ENCODE peak calls at places on chromosome 6, in seven cellular contexts. T, G, W, O, X, H and E are unnamed samples. For H3K9me2, the result is how much of the 10 kb centered on the place peaks cover.

GRCh38 chr6:8130399-8130798 is 28.1 kb upstream of the EEF1E1 start:
- DNase-seq in H (no peak), W (peak), X (peak), G (no peak), O (no peak), T (no peak), E (no peak)

GRCh38 chr6:137025786-137026730 is 18.7 kb downstream of the IL20RA start:
- DNase-seq in W (peak), X (no peak), G (no peak), H (peak), T (no peak), O (no peak), E (no peak)

GRCh38 chr6:124777834-124778233 is 184.4 kb upstream of the RNF217 start:
- DNase-seq in O (no peak), H (no peak), W (no peak), X (no peak), G (no peak), T (no peak), E (no peak)

GRCh38 chr6:160929831-160930230 is 61.7 kb upstream of the MAP3K4 start:
- DNase-seq in H (no peak), X (no peak), W (no peak), T (no peak), G (no peak), O (no peak), E (no peak)

GRCh38 chr6:83852528-83853177 is 507 bp upstream of the RIPPLY2 start:
- DNase-seq in O (no peak), T (no peak), W (no peak), G (no peak), X (no peak), H (no peak), E (no peak)

GRCh38 chr6:41551086-41551702 is 5.0 kb downstream of the FOXP4 start:
- DNase-seq in W (no peak), T (no peak), O (no peak), H (no peak), X (no peak), G (no peak), E (no peak)

GRCh38 chr6:159973406-159973805 is 4.5 kb downstream of the IGF2R start:
- DNase-seq in T (no peak), G (no peak), H (no peak), W (no peak), X (no peak), O (no peak), E (no peak)

GRCh38 chr6:110233769-110234374 is 53.6 kb downstream of the CDC40 start:
- DNase-seq in T (peak), O (no peak), G (no peak), X (peak), H (no peak), W (no peak), E (no peak)

GRCh38 chr6:152089992-152090391 is 282.5 kb downstream of the ESR1 start:
- DNase-seq in O (no peak), H (peak), W (peak), X (peak), G (no peak), T (no peak), E (no peak)

GRCh38 chr6:163711615-163712568 is 297.4 kb downstream of the QKI start:
- DNase-seq in O (no peak), W (no peak), G (peak), X (peak), H (no peak), T (no peak), E (no peak)

GRCh38 chr6:35016417-35017221 is 124.5 kb downstream of the TCP11 start:
- DNase-seq in H (no peak), X (peak), O (no peak), T (no peak), W (no peak), G (no peak), E (peak)

GRCh38 chr6:127515234-127515793 is 3.8 kb downstream of the MTCL3 start:
- DNase-seq in O (no peak), W (no peak), H (no peak), G (peak), X (peak), T (no peak), E (peak)

GRCh38 chr6:162728177-162728571 is 400 bp downstream of the PACRG start:
- DNase-seq in W (no peak), H (no peak), T (no peak), X (peak), G (peak), O (no peak), E (no peak)

GRCh38 chr6:150756170-150756569 is 109.3 kb upstream of the MTHFD1L start:
- DNase-seq in G (no peak), O (no peak), X (peak), W (peak), T (no peak), H (no peak), E (no peak)

GRCh38 chr6:93727447-93727846 is 308.1 kb upstream of the EPHA7 start:
- DNase-seq in H (peak), X (no peak), G (no peak), W (no peak), O (no peak), T (no peak), E (no peak)

GRCh38 chr6:5905431-5906339 is 101.0 kb downstream of the NRN1 start:
- DNase-seq in X (peak), W (no peak), H (peak), O (no peak), T (no peak), G (no peak), E (peak)

GRCh38 chr6:36245572-36246031 is 24.3 kb upstream of the PNPLA1 start:
- DNase-seq in G (peak), H (no peak), W (no peak), X (no peak), O (no peak), T (no peak), E (peak)

GRCh38 chr6:10404799-10405524 is 9.9 kb downstream of the TFAP2A start:
- DNase-seq in G (peak), X (no peak), T (no peak), O (no peak), H (peak), W (no peak), E (no peak)

GRCh38 chr6:159729598-159729997 is 2.3 kb downstream of the WTAP start:
- DNase-seq in G (peak), W (no peak), X (peak), H (no peak), O (no peak), T (no peak), E (peak)

GRCh38 chr6:151181701-151182367 is 57.9 kb upstream of the AKAP12 start:
- DNase-seq in G (no peak), O (no peak), W (no peak), X (no peak), H (no peak), T (no peak), E (no peak)

GRCh38 chr6:41942045-41942851 is 640 bp upstream of the CCND3 start:
- DNase-seq in G (peak), T (no peak), X (peak), H (no peak), W (peak), O (no peak), E (no peak)

GRCh38 chr6:133062077-133062476 is 179.1 kb upstream of the EYA4 start:
- DNase-seq in G (no peak), O (no peak), H (peak), W (no peak), X (peak), T (no peak), E (no peak)

GRCh38 chr6:12288844-12289654 is 1.1 kb upstream of the EDN1 start:
- DNase-seq in H (peak), W (peak), T (peak), O (peak), X (peak), G (peak), E (peak)
- H2AFZ ChIP-seq in H (peak), W (peak), T (peak), O (peak), X (peak), G (peak), E (peak)

GRCh38 chr6:108115598-108116058 is 41.1 kb upstream of the OSTM1 start:
- DNase-seq in X (peak), H (peak), G (peak), O (peak), W (peak), T (no peak), E (peak)

GRCh38 chr6:108116781-108117426 is 42.4 kb upstream of the OSTM1 start:
- DNase-seq in W (no peak), T (no peak), X (no peak), G (peak), O (no peak), H (no peak), E (no peak)

GRCh38 chr6:108114861-108115597 is 40.5 kb upstream of the OSTM1 start:
- DNase-seq in H (peak), W (no peak), X (peak), G (peak), T (no peak), O (no peak), E (peak)

GRCh38 chr6:108116424-108116780 is 41.9 kb upstream of the OSTM1 start:
- DNase-seq in G (no peak), H (no peak), O (no peak), T (no peak), X (no peak), W (no peak), E (no peak)

GRCh38 chr6:108113557-108114519 is 39.3 kb upstream of the OSTM1 start:
- DNase-seq in X (peak), T (peak), W (peak), O (peak), G (peak), H (peak), E (peak)
- TF ChIP-seq EZH2 in X (no peak), T (no peak), W (no peak), O (no peak), G (peak), H (no peak), E (no peak)

GRCh38 chr6:138869343-138869742 is 73.5 kb downstream of the ECT2L start:
- DNase-seq in G (no peak), X (no peak), W (no peak), H (no peak), O (no peak), T (no peak), E (no peak)
- H3K9me2 ChIP-seq in G (under half), X (under half), W (under half), H (under half), O (under half), T (under half), E (under half)

DNA sequence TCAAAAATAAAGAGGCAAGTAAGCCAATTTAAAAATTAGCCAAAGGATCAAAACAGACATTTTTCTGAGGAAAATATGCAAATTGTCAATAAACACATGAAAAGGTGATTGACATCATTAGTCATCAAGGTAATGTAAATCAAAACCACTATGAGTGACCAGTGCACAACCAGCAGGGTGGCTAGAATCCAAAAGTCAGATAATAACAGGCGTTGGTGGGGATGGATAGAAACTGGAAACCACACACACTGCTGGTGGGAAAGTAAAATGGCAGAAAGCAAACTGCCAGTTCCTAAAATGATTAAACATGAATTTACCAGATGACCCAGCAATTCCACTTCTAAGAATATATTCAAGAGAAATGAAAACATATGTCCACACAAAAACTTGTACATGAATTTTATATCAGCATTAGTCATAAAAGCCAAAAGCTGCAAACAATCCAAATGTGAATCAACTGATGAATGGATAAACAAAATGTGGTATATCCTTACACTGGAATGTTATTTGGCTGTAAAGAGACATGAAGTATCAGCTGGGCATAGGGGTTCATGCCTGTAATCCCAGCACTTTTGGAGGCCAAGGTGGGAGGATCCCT is 74.8 kb upstream of the MBOAT1 start:
- DNase-seq in H (peak), O (no peak), G (no peak), W (no peak), T (no peak), X (peak), E (no peak)
- H2AFZ ChIP-seq in H (no peak), O (no peak), G (no peak), W (no peak), T (no peak), X (no peak), E (no peak)

GRCh38 chr6:29753309-29753644 is 30.0 kb downstream of the HLA-F start:
- DNase-seq in O (no peak), T (no peak), W (no peak), X (no peak), G (no peak), H (no peak), E (no peak)

GRCh38 chr6:29751480-29751879 is 28.2 kb downstream of the HLA-F start:
- DNase-seq in X (no peak), H (no peak), G (no peak), O (no peak), W (no peak), T (no peak), E (no peak)

GRCh38 chr6:29750709-29751108 is 27.5 kb downstream of the HLA-F start:
- DNase-seq in X (no peak), W (no peak), O (no peak), T (no peak), G (no peak), H (no peak), E (no peak)

GRCh38 chr6:29755295-29755871 is 32.1 kb downstream of the HLA-F start:
- DNase-seq in X (no peak), O (no peak), G (peak), T (no peak), H (no peak), W (no peak), E (no peak)

DNA sequence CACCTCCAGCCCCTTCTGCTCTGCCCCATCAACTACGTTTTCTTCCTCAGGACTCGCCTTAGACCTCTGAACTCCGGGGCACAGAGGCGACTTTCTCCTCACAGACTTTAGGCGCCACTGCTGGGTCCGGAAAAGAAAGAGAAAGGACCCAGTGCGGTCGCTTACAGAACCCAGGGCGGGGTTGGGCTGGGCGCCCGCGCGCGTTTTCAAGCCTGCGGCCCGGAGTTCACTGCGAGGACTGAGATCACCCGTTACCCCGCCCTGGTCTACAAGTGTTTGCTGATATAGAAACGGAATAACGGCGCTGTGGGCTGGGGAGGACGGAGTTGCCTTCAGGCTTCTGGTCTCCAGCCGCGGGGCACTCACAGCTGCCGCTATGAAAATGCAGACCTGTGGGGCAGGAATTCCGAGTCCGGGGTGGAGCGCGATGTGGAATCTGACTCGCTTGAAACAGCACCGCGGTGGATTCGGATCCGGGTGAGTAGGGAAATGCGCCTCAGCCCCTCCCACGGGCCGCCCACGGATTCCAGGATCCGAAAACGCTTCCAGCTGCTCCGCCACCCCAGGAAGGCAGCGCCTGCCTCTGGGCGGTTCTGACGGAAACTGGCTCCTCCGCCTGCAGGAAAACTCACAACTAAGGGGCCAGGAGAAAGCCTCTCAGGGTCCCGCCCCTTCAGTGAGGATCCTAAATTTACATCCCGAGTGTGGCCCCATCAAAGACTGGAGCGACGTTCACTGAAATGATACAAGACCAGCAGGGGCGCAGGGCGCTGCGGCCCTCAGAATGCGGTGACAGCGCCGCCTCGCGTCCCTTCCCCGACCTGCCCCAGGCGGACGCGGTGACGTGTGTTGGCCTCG is 29.4 kb downstream of the HLA-F start:
- DNase-seq in H (peak), W (peak), X (peak), G (peak), O (peak), T (peak), E (peak)
- TF ChIP-seq EZH2 in H (no peak), W (no peak), X (no peak), G (no peak), O (no peak), T (no peak), E (no peak)